ENCODE peak calls at places on chromosomes 4 and X, in seven cellular contexts. U is esophagus muscularis mucosa, S is neuronal stem cell, O is K562, G is NCI-H2029 treated with DMSO at 0.1 percent for 48 hours, P is mesendoderm, C is iPS DF 19.7. T is an unnamed sample.

GRCh38 chr4:61202638-61203495 is 2.7 kb downstream of the ADGRL3 start:
- DNase-seq in U (no peak), S (peak; percentile 29), O (no peak), G (peak; percentile 22), P (peak; percentile 86), C (no peak), T (no peak)

GRCh38 chr4:150173420-150173819 is 95.2 kb downstream of the DCLK2 start:
- DNase-seq in U (no peak), S (no peak), O (no peak), G (no peak), P (no peak), C (no peak), T (no peak)

GRCh38 chrX:120262781-120263719 is 12.4 kb downstream of the ZBTB33 start:
- DNase-seq in U (no peak), S (no peak), O (no peak), G (no peak), P (peak; percentile 76), C (no peak), T (peak; percentile 35)

GRCh38 chr4:158535130-158535614 is 13.5 kb downstream of the RXFP1 start:
- DNase-seq in U (no peak), S (no peak), O (no peak), G (no peak), P (no peak), C (no peak), T (no peak)

GRCh38 chr4:168769416-168769815 is 240.6 kb downstream of the CBR4 start:
- DNase-seq in U (no peak), S (no peak), O (no peak), G (no peak), P (no peak), C (no peak), T (no peak)

GRCh38 chrX:136574548-136574947 is 42.5 kb downstream of the VGLL1 start:
- DNase-seq in U (no peak), S (no peak), O (no peak), G (peak; percentile 33), P (no peak), C (no peak), T (no peak)

GRCh38 chr4:109729563-109730293 is at the start of gene PLA2G12A:
- DNase-seq in U (no peak), S (peak; percentile 65), O (peak; percentile 93), G (peak; percentile 39), P (peak; percentile 94), C (peak; percentile 75), T (peak; percentile 38)

GRCh38 chrX:10190367-10190766 is 33.6 kb downstream of the CLCN4 start:
- DNase-seq in U (no peak), S (no peak), O (peak; percentile 41), G (no peak), P (peak; percentile 46), C (no peak), T (peak; percentile 40)

GRCh38 chr4:26076896-26077295 is 162.9 kb downstream of the SMIM20 start:
- DNase-seq in U (no peak), S (no peak), O (no peak), G (no peak), P (no peak), C (no peak), T (no peak)

T was measured in NT2/D1.